ENCODE peak calls at places on chromosomes 12 and 14, in six cellular contexts. S, C, O, E, N and B are unnamed samples. For H3K4me1, the result is how much of the 10 kb centered on the place peaks cover.

GRCh38 chr12:32444895-32445294 is 45.5 kb downstream of the FGD4 start:
- DNase-seq in N (peak), E (no peak), C (no peak), S (no peak), O (no peak), B (no peak)

GRCh38 chr12:32217354-32218310 is 111.0 kb downstream of the BICD1 start:
- DNase-seq in O (no peak), S (no peak), E (no peak), C (no peak), N (peak), B (no peak)

GRCh38 chr12:52258335-52258901 is 16.0 kb upstream of the KRT86 start:
- DNase-seq in O (no peak), E (no peak), S (peak), C (no peak), N (peak), B (no peak)

GRCh38 chr12:109595321-109595902 is 21.8 kb downstream of the MVK start:
- DNase-seq in O (peak), E (no peak), S (no peak), N (no peak), C (no peak), B (no peak)

GRCh38 chr12:94761559-94761958 is 111.2 kb upstream of the TMCC3 start:
- DNase-seq in C (no peak), N (peak), E (no peak), S (no peak), O (no peak), B (no peak)

GRCh38 chr14:71739273-71739990 is 192.8 kb upstream of the RGS6 start:
- DNase-seq in E (no peak), C (no peak), O (peak), N (peak), S (no peak), B (no peak)

GRCh38 chr12:76999157-76999556 is 66.2 kb downstream of the E2F7 start:
- DNase-seq in N (no peak), E (no peak), O (no peak), S (no peak), C (no peak), B (no peak)

GRCh38 chr12:26845057-26845666 is 12.2 kb upstream of the ITPR2 start:
- DNase-seq in O (no peak), C (peak), N (peak), S (peak), E (peak), B (no peak)

GRCh38 chr14:81062816-81063215 is 107.4 kb downstream of the TSHR start:
- DNase-seq in N (no peak), S (no peak), C (no peak), E (no peak), O (peak), B (peak)

GRCh38 chr12:131388164-131388795 is 322.6 kb upstream of the SFSWAP start:
- DNase-seq in C (no peak), S (no peak), N (no peak), O (no peak), E (no peak), B (no peak)

GRCh38 chr14:100536141-100536540 is 51.1 kb downstream of the BEGAIN start:
- DNase-seq in O (peak), S (no peak), C (peak), E (no peak), N (no peak), B (no peak)

GRCh38 chr14:62018606-62019005 is 256.4 kb downstream of the SNAPC1 start:
- DNase-seq in N (no peak), S (no peak), E (no peak), O (no peak), C (no peak), B (no peak)

GRCh38 chr14:69376439-69376838 is 21.7 kb downstream of the ERH start:
- DNase-seq in N (peak), O (no peak), S (no peak), E (no peak), C (no peak), B (no peak)

GRCh38 chr12:40762072-40762471 is 69.8 kb downstream of the CNTN1 start:
- DNase-seq in E (no peak), O (no peak), C (no peak), S (no peak), N (no peak), B (peak)

GRCh38 chr12:43306066-43306465 is 245.9 kb downstream of the ADAMTS20 start:
- DNase-seq in E (peak), N (peak), O (no peak), S (no peak), C (no peak), B (no peak)

GRCh38 chr12:112716099-112717093 is 75.2 kb upstream of the RPH3A start:
- DNase-seq in N (peak), S (no peak), C (no peak), E (no peak), O (peak), B (no peak)

GRCh38 chr14:104680806-104681688 is 8.4 kb upstream of the INF2 start:
- DNase-seq in N (peak), O (no peak), S (peak), C (peak), E (peak), B (no peak)

GRCh38 chr14:49418789-49419188 is 167.4 kb downstream of the RPS29 start:
- DNase-seq in O (no peak), S (no peak), C (no peak), N (no peak), E (no peak), B (no peak)

GRCh38 chr14:99253890-99254289 is 18.1 kb downstream of the BCL11B start:
- DNase-seq in O (no peak), E (no peak), S (peak), N (no peak), C (no peak), B (no peak)

GRCh38 chr12:121494093-121494787 is 86.6 kb downstream of the KDM2B start:
- DNase-seq in O (peak), C (no peak), S (no peak), E (peak), N (peak), B (no peak)

GRCh38 chr12:34350092-34351041 is 328.1 kb downstream of the ALG10 start:
- DNase-seq in E (no peak), O (no peak), C (no peak), N (no peak), S (no peak), B (no peak)

GRCh38 chr12:68158427-68158826 is 1.1 kb downstream of the IFNG start:
- DNase-seq in N (peak), C (no peak), S (no peak), E (no peak), O (no peak), B (peak)

GRCh38 chr12:2937500-2937899 is 21.7 kb upstream of the TEAD4 start:
- DNase-seq in C (no peak), E (no peak), O (no peak), N (peak), S (no peak), B (no peak)

GRCh38 chr14:69043598-69044267 is 64.6 kb upstream of the ACTN1 start:
- DNase-seq in N (peak), C (no peak), E (peak), S (peak), O (no peak), B (no peak)

GRCh38 chr12:108884116-108885012 is 4.5 kb downstream of the DAO start:
- DNase-seq in O (peak), E (no peak), N (peak), C (peak), S (no peak), B (peak)

GRCh38 chr14:90697146-90697545 is 119.1 kb downstream of the TTC7B start:
- DNase-seq in E (no peak), N (no peak), S (no peak), O (no peak), C (no peak), B (no peak)

GRCh38 chr12:109130755-109131521 is 14.6 kb downstream of the ACACB start:
- DNase-seq in O (no peak), S (peak), C (peak), N (no peak), E (no peak), B (no peak)

GRCh38 chr12:77924703-77925102 is 94.0 kb downstream of the NAV3 start:
- DNase-seq in E (no peak), O (no peak), S (no peak), C (no peak), N (peak), B (no peak)

GRCh38 chr12:49059385-49060232 is 985 bp downstream of the KMT2D start:
- DNase-seq in S (no peak), O (peak), E (no peak), N (peak), C (peak), B (peak)

GRCh38 chr12:25052191-25053020 is 103.5 kb upstream of the BCAT1 start:
- DNase-seq in C (no peak), N (peak), E (no peak), S (no peak), O (peak), B (peak)

GRCh38 chr12:110694330-110694891 is 5.5 kb upstream of the HVCN1 start:
- DNase-seq in C (peak), O (no peak), S (peak), E (no peak), N (peak), B (no peak)

GRCh38 chr12:101697930-101698781 is 716 bp downstream of the CHPT1 start:
- DNase-seq in S (peak), E (peak), N (peak), O (no peak), C (peak), B (peak)

GRCh38 chr12:129096968-129097367 is 243.7 kb downstream of the GLT1D1 start:
- DNase-seq in O (no peak), N (no peak), E (no peak), C (no peak), S (no peak), B (no peak)

GRCh38 chr14:82710257-82710841 is 1176.7 kb upstream of the SEL1L start:
- DNase-seq in E (peak), N (peak), S (no peak), O (peak), C (no peak), B (peak)

GRCh38 chr12:24911284-24911791 is 37.6 kb downstream of the BCAT1 start:
- DNase-seq in C (no peak), S (no peak), N (peak), E (no peak), O (no peak), B (no peak)

GRCh38 chr14:85534435-85534834 is 4.5 kb downstream of the FLRT2 start:
- DNase-seq in S (no peak), O (no peak), E (peak), N (peak), C (no peak), B (no peak)

GRCh38 chr14:75069021-75069810 is at the start of gene ZC2HC1C:
- DNase-seq in C (peak), N (peak), E (peak), O (no peak), S (peak), B (peak)

GRCh38 chr14:36507847-36508417 is 12.1 kb downstream of the NKX2-1 start:
- DNase-seq in S (no peak), O (no peak), E (no peak), N (no peak), C (no peak), B (no peak)

DNA sequence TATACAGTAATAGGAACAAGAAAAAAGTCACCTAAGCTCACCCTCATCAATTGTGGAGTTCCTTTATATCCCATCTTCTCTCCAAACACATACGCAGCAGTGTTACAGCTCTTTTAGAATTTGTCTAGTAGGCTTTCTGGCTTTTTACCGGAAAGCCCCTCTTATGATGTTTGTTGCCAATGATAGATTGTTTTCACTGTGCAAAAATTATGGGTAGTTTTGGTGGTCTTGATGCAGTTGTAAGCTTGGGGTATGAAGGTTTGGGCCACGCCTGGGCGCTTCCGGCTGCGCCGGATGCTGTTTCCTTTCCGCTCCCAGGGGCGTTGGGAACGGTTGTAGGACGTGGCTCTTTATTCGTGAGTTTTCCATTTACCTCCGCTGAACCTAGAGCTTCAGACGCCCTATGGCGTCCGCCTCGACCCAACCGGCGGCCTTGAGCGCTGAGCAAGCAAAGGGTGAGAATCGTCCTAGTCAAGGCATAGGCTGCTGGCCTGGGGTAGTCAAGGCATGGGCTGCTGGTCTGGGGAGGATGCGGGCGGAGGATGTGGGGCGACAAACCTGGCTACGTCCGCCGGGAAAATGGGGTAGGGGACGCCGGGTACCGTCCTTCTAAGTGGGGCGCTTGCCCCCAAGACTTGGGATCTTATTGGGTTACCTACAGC is at the start of the genes C12orf57 and RNU7-1:
- DNase-seq in N (peak), O (peak), C (peak), S (peak), E (peak), B (peak)
- H3K4me1 ChIP-seq in N (under half), O (under half), C (half or more), S (under half), E (under half), B (under half)

DNA sequence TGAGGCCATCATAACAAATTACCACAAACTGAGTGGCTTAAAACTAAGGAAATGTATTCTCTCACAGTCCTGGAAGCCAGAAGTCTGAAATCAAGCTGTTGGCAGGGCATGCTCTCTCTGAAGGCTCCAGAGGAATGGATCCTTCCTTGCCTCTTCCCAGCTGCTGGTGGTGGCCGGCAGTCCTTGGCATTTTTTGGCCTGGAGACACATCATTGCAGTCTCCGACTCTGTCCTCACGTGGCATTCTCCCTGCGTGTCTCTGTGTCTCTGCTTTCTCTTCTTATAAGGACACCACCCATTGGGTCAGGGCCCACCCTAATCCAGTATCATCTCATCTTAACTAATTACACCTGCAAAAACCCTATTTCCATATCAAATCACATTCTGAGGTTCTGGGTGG is 206.1 kb downstream of the SLC41A2 start:
- DNase-seq in O (no peak), N (no peak), E (no peak), S (no peak), C (no peak), B (no peak)
- H3K4me1 ChIP-seq in O (under half), N (under half), E (under half), S (under half), C (under half), B (under half)

GRCh38 chr14:76153919-76154318 is 2.2 kb downstream of the GPATCH2L start:
- DNase-seq in O (no peak), E (no peak), N (no peak), S (no peak), C (no peak), B (no peak)
- H3K4me1 ChIP-seq in O (half or more), E (under half), N (under half), S (under half), C (half or more), B (under half)

DNA sequence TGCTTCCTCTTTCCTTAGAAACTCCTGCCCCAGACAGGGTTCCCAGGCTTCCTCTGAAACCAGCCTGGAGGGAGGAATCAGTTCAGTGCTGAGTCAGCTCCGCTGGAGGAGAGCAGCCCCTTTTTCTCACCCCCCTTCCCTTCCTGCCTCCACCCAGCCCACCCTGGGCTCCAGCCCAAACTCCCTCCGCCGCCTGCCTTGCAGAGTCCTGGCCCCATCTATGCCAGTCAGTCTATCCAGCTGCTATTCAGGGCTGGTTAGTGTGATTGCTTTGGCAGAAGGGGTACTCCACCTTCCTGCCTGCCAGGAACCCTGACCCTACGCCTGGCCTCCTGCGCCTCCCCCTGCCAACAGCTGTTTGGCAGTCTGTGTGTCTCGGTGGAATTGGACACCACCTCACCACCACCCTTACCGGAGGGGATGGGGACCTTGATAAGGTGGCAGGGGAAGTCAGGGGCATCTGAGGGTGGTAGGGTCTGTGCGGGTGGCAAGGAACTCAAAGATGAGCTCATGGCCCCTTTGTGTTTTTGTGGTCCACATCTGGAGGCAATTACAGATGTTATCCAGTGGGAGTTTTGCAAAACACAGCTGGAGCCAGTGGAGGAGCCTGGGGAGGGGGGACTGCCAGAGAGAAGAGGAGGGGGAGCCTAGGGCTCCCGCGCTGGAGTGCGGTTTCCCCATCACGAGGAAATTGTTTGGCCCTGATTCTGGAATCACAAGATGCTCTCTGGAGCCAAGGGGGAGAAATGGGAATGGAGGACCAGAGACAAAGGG is 12.2 kb downstream of the MMP14 start:
- DNase-seq in N (peak), S (peak), E (peak), O (no peak), C (peak), B (no peak)
- H3K4me1 ChIP-seq in N (under half), S (under half), E (under half), O (under half), C (half or more), B (under half)

GRCh38 chr12:69534389-69534822 is 50.9 kb upstream of the CCT2 start:
- DNase-seq in N (peak), S (peak), C (no peak), E (peak), O (no peak), B (peak)
- H3K4me1 ChIP-seq in N (under half), S (under half), C (under half), E (under half), O (under half), B (under half)

GRCh38 chr14:63901434-63902085 is 48.8 kb downstream of the SYNE2 start:
- DNase-seq in C (no peak), E (no peak), N (peak), O (peak), S (no peak), B (no peak)
- H3K4me1 ChIP-seq in C (under half), E (under half), N (under half), O (under half), S (under half), B (under half)

GRCh38 chr12:90965204-90965603 is 10.2 kb upstream of the CCER1 start:
- DNase-seq in S (no peak), C (no peak), E (no peak), N (no peak), O (no peak), B (no peak)
- H3K4me1 ChIP-seq in S (under half), C (under half), E (under half), N (under half), O (under half), B (under half)

GRCh38 chr12:46451276-46452021 is 78.9 kb upstream of the SLC38A2 start:
- DNase-seq in O (no peak), S (no peak), C (no peak), E (no peak), N (no peak), B (no peak)

GRCh38 chr12:46452061-46452615 is 79.6 kb upstream of the SLC38A2 start:
- DNase-seq in O (no peak), S (no peak), C (no peak), E (no peak), N (no peak), B (no peak)

GRCh38 chr12:46449856-46450255 is 77.3 kb upstream of the SLC38A2 start:
- DNase-seq in E (no peak), C (no peak), S (no peak), O (no peak), N (no peak), B (no peak)

GRCh38 chr12:46449161-46449715 is 76.7 kb upstream of the SLC38A2 start:
- DNase-seq in S (no peak), O (no peak), N (no peak), E (no peak), C (no peak), B (no peak)

DNA sequence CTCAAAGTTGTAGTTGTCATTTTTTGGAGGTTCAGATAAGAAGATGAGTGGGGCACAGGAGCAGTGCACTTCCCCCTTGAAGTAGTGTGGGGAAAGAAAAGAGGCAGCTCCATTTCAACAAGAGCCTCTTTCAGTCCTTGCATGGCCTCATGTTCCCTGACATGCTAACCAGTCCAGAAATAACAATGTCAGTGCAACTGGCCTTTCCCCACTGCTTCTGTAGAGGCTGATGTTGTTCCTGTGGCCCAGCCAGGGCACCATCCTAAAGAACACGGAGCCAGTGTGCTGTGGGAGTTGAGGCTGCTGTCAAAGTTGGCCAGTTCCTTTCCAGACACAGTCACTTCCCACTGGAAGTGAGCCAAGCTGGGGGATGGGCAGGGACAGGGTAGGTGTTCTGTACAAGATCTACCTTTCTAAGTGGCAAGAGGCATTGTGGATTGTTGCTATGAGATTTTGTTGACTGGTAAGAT is 77.7 kb upstream of the SLC38A2 start:
- DNase-seq in O (no peak), C (peak), E (peak), N (peak), S (peak), B (no peak)
- H3K4me1 ChIP-seq in O (under half), C (under half), E (under half), N (under half), S (under half), B (under half)

GRCh38 chr12:171743-172705 is 41.9 kb downstream of the SLC6A12 start:
- DNase-seq in C (peak), E (no peak), O (no peak), S (no peak), N (no peak), B (no peak)
- H3K4me1 ChIP-seq in C (half or more), E (under half), O (under half), S (under half), N (under half), B (under half)

DNA sequence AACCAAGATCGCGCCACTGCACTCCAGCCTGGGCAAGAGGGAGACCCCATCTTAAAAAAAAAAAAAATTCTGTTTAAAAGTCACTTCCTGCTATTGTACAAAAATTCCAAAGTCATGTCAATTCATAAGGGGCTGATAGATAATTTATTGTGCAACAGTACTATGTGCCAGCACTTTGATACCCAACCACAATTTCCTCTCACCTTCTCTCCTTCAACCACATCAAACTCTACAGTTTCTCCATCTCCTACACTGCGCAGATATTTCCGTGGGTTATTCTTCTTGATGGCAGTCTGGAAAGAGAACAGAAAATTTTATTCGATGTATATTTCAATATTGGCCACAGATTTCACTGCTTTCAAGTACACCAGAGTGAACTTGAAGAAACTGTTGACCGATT is 7.6 kb downstream of the YBX3 start:
- DNase-seq in O (peak), N (no peak), E (no peak), C (no peak), S (no peak), B (no peak)
- H3K4me1 ChIP-seq in O (half or more), N (under half), E (under half), C (half or more), S (under half), B (under half)